ENCODE peak calls at places on chromosomes 13 and 19, in ten cellular contexts. N, D, U, R, V, W, E, K, O and I are unnamed samples.

GRCh38 chr13:76610819-76611415 is 275.3 kb downstream of the KCTD12 start:
- DNase-seq in N (no peak), D (no peak), U (no peak), R (no peak), V (no peak), W (no peak), E (peak), K (no peak), O (no peak), I (no peak)

GRCh38 chr19:13884726-13885591 is 8.0 kb downstream of the NANOS3 start:
- DNase-seq in N (no peak), D (peak), U (no peak), R (no peak), V (no peak), W (no peak), E (no peak), K (no peak), O (peak), I (no peak)

GRCh38 chr19:3183721-3184641 is 1.7 kb upstream of the NCLN start:
- DNase-seq in N (no peak), D (no peak), U (no peak), R (no peak), V (no peak), W (no peak), E (no peak), K (no peak), O (no peak), I (no peak)

GRCh38 chr13:33524086-33524485 is 238.5 kb upstream of the STARD13 start:
- DNase-seq in N (no peak), D (peak), U (no peak), R (no peak), V (no peak), W (no peak), E (peak), K (no peak), O (no peak), I (no peak)

GRCh38 chr13:44796597-44797517 is 192.4 kb downstream of the NUFIP1 start:
- DNase-seq in N (no peak), D (no peak), U (no peak), R (no peak), V (no peak), W (no peak), E (no peak), K (no peak), O (peak), I (no peak)

GRCh38 chr13:51453308-51453958 is 597 bp upstream of the INTS6 start:
- DNase-seq in N (peak), D (peak), U (peak), R (peak), V (peak), W (peak), E (no peak), K (peak), O (no peak), I (peak)

GRCh38 chr13:75458696-75459422 is 23.1 kb downstream of the TBC1D4 start:
- DNase-seq in N (peak), D (peak), U (no peak), R (no peak), V (no peak), W (peak), E (no peak), K (peak), O (peak), I (no peak)

GRCh38 chr19:4233282-4233853 is 4.0 kb downstream of the EBI3 start:
- DNase-seq in N (peak), D (peak), U (peak), R (peak), V (no peak), W (peak), E (peak), K (no peak), O (peak), I (no peak)

GRCh38 chr13:80923907-80924306 is 583.0 kb upstream of the SPRY2 start:
- DNase-seq in N (no peak), D (no peak), U (no peak), R (peak), V (no peak), W (no peak), E (peak), K (no peak), O (no peak), I (no peak)

GRCh38 chr13:24130134-24130792 is 30.3 kb upstream of the SPATA13 start:
- DNase-seq in N (no peak), D (no peak), U (no peak), R (no peak), V (no peak), W (no peak), E (no peak), K (no peak), O (no peak), I (no peak)

GRCh38 chr13:27113436-27113835 is 58.2 kb downstream of the USP12 start:
- DNase-seq in N (no peak), D (no peak), U (no peak), R (no peak), V (no peak), W (no peak), E (no peak), K (no peak), O (no peak), I (no peak)

GRCh38 chr13:25214371-25215252 is 42.5 kb upstream of the AMER2 start:
- DNase-seq in N (no peak), D (no peak), U (no peak), R (peak), V (no peak), W (no peak), E (peak), K (no peak), O (no peak), I (peak)

GRCh38 chr19:34261335-34262109 is 7.2 kb downstream of the GARRE1 start:
- DNase-seq in N (no peak), D (no peak), U (no peak), R (no peak), V (no peak), W (no peak), E (no peak), K (no peak), O (no peak), I (no peak)

GRCh38 chr19:16737909-16738308 is 18.3 kb downstream of the NWD1 start:
- DNase-seq in N (no peak), D (no peak), U (no peak), R (peak), V (no peak), W (no peak), E (peak), K (no peak), O (no peak), I (no peak)

GRCh38 chr19:32233885-32234284 is 111.5 kb upstream of the ZNF507 start:
- DNase-seq in N (no peak), D (no peak), U (no peak), R (no peak), V (no peak), W (no peak), E (no peak), K (no peak), O (no peak), I (no peak)

GRCh38 chr19:41530761-41531301 is 45.1 kb upstream of the CEACAM21 start:
- DNase-seq in N (no peak), D (no peak), U (no peak), R (peak), V (no peak), W (no peak), E (no peak), K (no peak), O (no peak), I (no peak)

GRCh38 chr19:584240-585001 is 5.3 kb upstream of the HCN2 start:
- DNase-seq in N (peak), D (peak), U (no peak), R (peak), V (no peak), W (peak), E (peak), K (no peak), O (peak), I (no peak)

GRCh38 chr19:17455711-17456123 is 5.0 kb downstream of the NXNL1 start:
- DNase-seq in N (no peak), D (no peak), U (no peak), R (no peak), V (no peak), W (peak), E (no peak), K (no peak), O (peak), I (no peak)

GRCh38 chr13:48629282-48629681 is 24.4 kb upstream of the CYSLTR2 start:
- DNase-seq in N (no peak), D (no peak), U (no peak), R (no peak), V (no peak), W (no peak), E (no peak), K (no peak), O (peak), I (no peak)

GRCh38 chr13:86051134-86052103 is 252.2 kb upstream of the SLITRK6 start:
- DNase-seq in N (no peak), D (no peak), U (no peak), R (no peak), V (no peak), W (no peak), E (no peak), K (no peak), O (no peak), I (peak)

GRCh38 chr19:38004505-38005223 is 97.7 kb downstream of the SIPA1L3 start:
- DNase-seq in N (peak), D (peak), U (peak), R (peak), V (peak), W (peak), E (peak), K (peak), O (peak), I (peak)

GRCh38 chr19:4970558-4971423 is 1.9 kb downstream of the KDM4B start:
- DNase-seq in N (no peak), D (peak), U (no peak), R (peak), V (no peak), W (no peak), E (peak), K (no peak), O (peak), I (no peak)

GRCh38 chr19:14056069-14056666 is 5.7 kb downstream of the PALM3 start:
- DNase-seq in N (no peak), D (no peak), U (no peak), R (no peak), V (no peak), W (no peak), E (no peak), K (no peak), O (no peak), I (no peak)

GRCh38 chr13:38888309-38888708 is 102.3 kb downstream of the STOML3 start:
- DNase-seq in N (no peak), D (no peak), U (no peak), R (no peak), V (no peak), W (no peak), E (peak), K (no peak), O (no peak), I (peak)

GRCh38 chr19:47264629-47265028 is 8.3 kb downstream of the CCDC9 start:
- DNase-seq in N (no peak), D (no peak), U (no peak), R (no peak), V (no peak), W (no peak), E (no peak), K (no peak), O (no peak), I (no peak)

GRCh38 chr13:33379597-33379996 is 94.0 kb upstream of the STARD13 start:
- DNase-seq in N (no peak), D (peak), U (no peak), R (no peak), V (no peak), W (no peak), E (no peak), K (no peak), O (no peak), I (no peak)

GRCh38 chr19:55339225-55340143 is at the start of gene KMT5C:
- DNase-seq in N (peak), D (peak), U (peak), R (peak), V (peak), W (peak), E (peak), K (peak), O (peak), I (peak)
- TF ChIP-seq CTCF in N (peak), D (peak), U (peak), R (no peak), V (peak), W (peak), E (peak), K (no peak), O (peak), I (peak)

GRCh38 chr19:15248648-15249559 is 16.7 kb upstream of the EPHX3 start:
- DNase-seq in N (peak), D (peak), U (peak), R (no peak), V (peak), W (peak), E (peak), K (no peak), O (peak), I (no peak)
- H3K4me3 ChIP-seq in N (no peak), D (no peak), U (no peak), R (no peak), V (peak), W (no peak), E (no peak), K (no peak), O (no peak), I (no peak)

DNA sequence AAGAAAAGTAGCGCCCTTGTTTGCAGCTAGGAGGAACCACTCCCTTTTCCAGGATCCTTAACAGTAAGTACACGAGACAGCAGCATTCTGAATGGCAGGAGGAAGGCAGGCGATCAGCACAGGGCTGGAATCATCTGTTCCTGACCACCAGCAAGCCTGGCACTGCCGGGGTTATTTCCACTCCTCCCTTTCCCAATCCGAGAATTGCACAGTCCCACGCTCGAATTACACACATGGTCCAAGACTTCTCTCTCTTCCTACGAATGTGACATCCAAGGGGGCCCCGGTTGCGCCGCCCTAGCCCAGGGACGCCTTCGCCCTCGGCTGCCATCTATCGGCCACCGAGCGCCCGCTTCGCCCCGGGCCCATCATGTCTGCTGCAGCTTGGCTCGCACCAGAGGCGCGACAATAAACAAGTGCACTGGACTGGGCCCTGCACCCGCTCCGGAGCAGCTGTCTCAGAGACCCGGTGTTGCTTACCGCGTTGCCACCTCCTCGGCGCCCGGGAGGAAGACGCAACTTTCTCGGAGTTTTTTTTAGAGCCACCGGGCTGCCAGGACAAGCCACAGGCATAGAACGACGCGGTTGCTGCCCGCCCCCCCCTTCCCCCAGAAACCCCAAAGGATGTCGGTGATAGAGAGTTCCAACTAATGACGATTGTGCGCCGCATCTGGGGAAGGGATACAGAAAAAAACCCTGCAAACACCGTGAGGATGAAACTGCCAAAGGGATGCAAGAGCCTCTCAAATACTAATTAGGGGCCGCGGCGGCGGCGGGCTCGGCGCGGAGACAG is at the start of gene SLITRK5:
- DNase-seq in N (peak), D (peak), U (peak), R (peak), V (no peak), W (peak), E (peak), K (no peak), O (peak), I (peak)
- TF ChIP-seq CTCF in N (peak), D (peak), U (peak), R (peak), V (peak), W (peak), E (peak), K (peak), O (peak), I (peak)

DNA sequence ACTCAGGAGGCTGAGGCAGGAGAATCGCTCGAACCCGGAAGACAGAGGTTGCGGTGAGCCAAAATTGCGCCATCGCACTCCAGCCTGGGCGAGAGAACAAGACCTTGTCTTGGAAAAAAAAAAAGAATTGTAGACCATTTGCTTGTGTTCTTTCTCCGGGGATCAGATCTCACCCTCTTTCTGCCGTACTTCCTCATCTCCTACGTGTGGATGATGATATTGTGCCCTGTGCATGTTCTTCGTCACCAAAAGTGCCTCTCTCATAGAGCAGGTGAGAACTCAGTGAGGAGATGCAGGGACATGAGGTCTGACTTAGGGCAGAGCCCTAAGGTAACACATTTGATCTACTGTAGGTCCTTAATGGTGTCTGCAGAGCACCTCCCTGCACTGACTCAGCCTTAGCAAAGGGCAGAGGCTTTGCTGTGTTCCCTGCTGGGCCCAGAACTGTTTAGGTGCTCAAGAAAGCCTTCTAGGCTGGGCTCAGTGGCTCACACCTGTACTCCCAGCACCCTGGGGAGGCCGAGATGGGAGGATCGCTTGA is 1.3 kb downstream of the APOC2 start:
- DNase-seq in N (no peak), D (no peak), U (no peak), R (no peak), V (no peak), W (no peak), E (no peak), K (no peak), O (no peak), I (no peak)
- H3K4me3 ChIP-seq in N (no peak), D (no peak), U (no peak), R (no peak), V (no peak), W (no peak), E (no peak), K (no peak), O (no peak), I (no peak)